ENCODE peak calls at places on chromosomes 4 and X, in seven cellular contexts. One of them, this sample, is unnamed.

GRCh38 chrX:16462912-16463311 is 187.0 kb upstream of the S100G start:
- DNase-seq in MM.1S: no peak
- DNase-seq in NCI-H526 treated with DMSO at 0.1 percent for 48 hours: no peak
- DNase-seq in psoas muscle: no peak
- DNase-seq in foreskin fibroblast: peak; percentile 88
- DNase-seq in amygdala: no peak
- DNase-seq in fibroblast of the aortic adventitia: peak; percentile 91
- DNase-seq in this sample: no peak

GRCh38 chr4:141660880-141661279 is 24.5 kb downstream of the IL15 start:
- DNase-seq in MM.1S: no peak
- DNase-seq in fibroblast of the aortic adventitia: no peak
- DNase-seq in amygdala: no peak
- DNase-seq in psoas muscle: no peak
- DNase-seq in foreskin fibroblast: no peak
- DNase-seq in NCI-H526 treated with DMSO at 0.1 percent for 48 hours: no peak
- DNase-seq in this sample: no peak

GRCh38 chr4:187010052-187010451 is 286.4 kb upstream of the FAT1 start:
- DNase-seq in fibroblast of the aortic adventitia: no peak
- DNase-seq in MM.1S: no peak
- DNase-seq in foreskin fibroblast: no peak
- DNase-seq in amygdala: no peak
- DNase-seq in NCI-H526 treated with DMSO at 0.1 percent for 48 hours: no peak
- DNase-seq in psoas muscle: no peak
- DNase-seq in this sample: no peak

GRCh38 chr4:20474119-20474518 is 222.4 kb downstream of the SLIT2 start:
- DNase-seq in MM.1S: peak; percentile 31
- DNase-seq in foreskin fibroblast: peak; percentile 53
- DNase-seq in fibroblast of the aortic adventitia: peak; percentile 50
- DNase-seq in psoas muscle: no peak
- DNase-seq in NCI-H526 treated with DMSO at 0.1 percent for 48 hours: no peak
- DNase-seq in amygdala: no peak
- DNase-seq in this sample: no peak

GRCh38 chr4:168928875-168929274 is 81.2 kb downstream of the CBR4 start:
- DNase-seq in psoas muscle: no peak
- DNase-seq in MM.1S: no peak
- DNase-seq in foreskin fibroblast: no peak
- DNase-seq in fibroblast of the aortic adventitia: no peak
- DNase-seq in amygdala: no peak
- DNase-seq in NCI-H526 treated with DMSO at 0.1 percent for 48 hours: no peak
- DNase-seq in this sample: no peak

GRCh38 chrX:810186-810585 is 179.6 kb downstream of the SHOX start:
- DNase-seq in foreskin fibroblast: no peak
- DNase-seq in fibroblast of the aortic adventitia: no peak
- DNase-seq in MM.1S: no peak
- DNase-seq in amygdala: no peak
- DNase-seq in NCI-H526 treated with DMSO at 0.1 percent for 48 hours: no peak
- DNase-seq in psoas muscle: no peak
- DNase-seq in this sample: no peak

GRCh38 chr4:82786794-82787193 is 11.8 kb downstream of the SCD5 start:
- DNase-seq in amygdala: no peak
- DNase-seq in fibroblast of the aortic adventitia: no peak
- DNase-seq in psoas muscle: no peak
- DNase-seq in NCI-H526 treated with DMSO at 0.1 percent for 48 hours: no peak
- DNase-seq in MM.1S: no peak
- DNase-seq in foreskin fibroblast: no peak
- DNase-seq in this sample: no peak

GRCh38 chr4:184437988-184438774 is 36.2 kb downstream of the IRF2 start:
- DNase-seq in fibroblast of the aortic adventitia: no peak
- DNase-seq in foreskin fibroblast: no peak
- DNase-seq in psoas muscle: no peak
- DNase-seq in MM.1S: no peak
- DNase-seq in NCI-H526 treated with DMSO at 0.1 percent for 48 hours: peak; percentile 71
- DNase-seq in amygdala: no peak
- DNase-seq in this sample: no peak

GRCh38 chr4:145481942-145482208 is 222 bp downstream of the SMAD1 start:
- DNase-seq in NCI-H526 treated with DMSO at 0.1 percent for 48 hours: no peak
- DNase-seq in foreskin fibroblast: no peak
- DNase-seq in MM.1S: no peak
- DNase-seq in amygdala: no peak
- DNase-seq in psoas muscle: no peak
- DNase-seq in fibroblast of the aortic adventitia: no peak
- DNase-seq in this sample: no peak

GRCh38 chr4:26473893-26474292 is 16.4 kb downstream of the CCKAR start:
- DNase-seq in psoas muscle: no peak
- DNase-seq in amygdala: no peak
- DNase-seq in MM.1S: no peak
- DNase-seq in foreskin fibroblast: no peak
- DNase-seq in fibroblast of the aortic adventitia: no peak
- DNase-seq in NCI-H526 treated with DMSO at 0.1 percent for 48 hours: no peak
- DNase-seq in this sample: no peak

GRCh38 chr4:53832549-53832948 is 231.9 kb downstream of the CHIC2 start:
- DNase-seq in psoas muscle: no peak
- DNase-seq in NCI-H526 treated with DMSO at 0.1 percent for 48 hours: no peak
- DNase-seq in fibroblast of the aortic adventitia: no peak
- DNase-seq in amygdala: no peak
- DNase-seq in MM.1S: no peak
- DNase-seq in foreskin fibroblast: no peak
- DNase-seq in this sample: no peak

GRCh38 chr4:73676881-73677323 is 56.7 kb upstream of the RASSF6 start:
- DNase-seq in NCI-H526 treated with DMSO at 0.1 percent for 48 hours: peak; percentile 76
- DNase-seq in amygdala: no peak
- DNase-seq in MM.1S: no peak
- DNase-seq in fibroblast of the aortic adventitia: peak; percentile 37
- DNase-seq in psoas muscle: no peak
- DNase-seq in foreskin fibroblast: peak; percentile 72
- DNase-seq in this sample: no peak

GRCh38 chr4:156829194-156829593 is 142.4 kb downstream of the PDGFC start:
- DNase-seq in MM.1S: no peak
- DNase-seq in NCI-H526 treated with DMSO at 0.1 percent for 48 hours: no peak
- DNase-seq in foreskin fibroblast: peak; percentile 49
- DNase-seq in amygdala: no peak
- DNase-seq in fibroblast of the aortic adventitia: peak; percentile 91
- DNase-seq in psoas muscle: no peak
- DNase-seq in this sample: no peak

GRCh38 chr4:54277691-54278090 is 48.6 kb downstream of the PDGFRA start:
- DNase-seq in fibroblast of the aortic adventitia: peak; percentile 83
- DNase-seq in amygdala: no peak
- DNase-seq in psoas muscle: no peak
- DNase-seq in MM.1S: no peak
- DNase-seq in NCI-H526 treated with DMSO at 0.1 percent for 48 hours: no peak
- DNase-seq in foreskin fibroblast: peak; percentile 77
- DNase-seq in this sample: peak; percentile 31

GRCh38 chr4:140296335-140296753 is 77.1 kb upstream of the SCOC start:
- DNase-seq in foreskin fibroblast: peak; percentile 96
- DNase-seq in NCI-H526 treated with DMSO at 0.1 percent for 48 hours: no peak
- DNase-seq in psoas muscle: peak; percentile 71
- DNase-seq in fibroblast of the aortic adventitia: peak; percentile 95
- DNase-seq in MM.1S: no peak
- DNase-seq in amygdala: no peak
- DNase-seq in this sample: peak; percentile 51

GRCh38 chrX:136176399-136176825 is 29.1 kb downstream of the FHL1 start:
- DNase-seq in psoas muscle: no peak
- DNase-seq in foreskin fibroblast: peak; percentile 87
- DNase-seq in MM.1S: no peak
- DNase-seq in NCI-H526 treated with DMSO at 0.1 percent for 48 hours: no peak
- DNase-seq in amygdala: no peak
- DNase-seq in fibroblast of the aortic adventitia: peak; percentile 93
- DNase-seq in this sample: no peak

GRCh38 chrX:41108684-41109205 is 23.5 kb downstream of the USP9X start:
- DNase-seq in MM.1S: no peak
- DNase-seq in NCI-H526 treated with DMSO at 0.1 percent for 48 hours: no peak
- DNase-seq in fibroblast of the aortic adventitia: no peak
- DNase-seq in foreskin fibroblast: no peak
- DNase-seq in psoas muscle: no peak
- DNase-seq in amygdala: no peak
- DNase-seq in this sample: no peak

GRCh38 chr4:4969298-4969697 is 50.0 kb downstream of the CYTL1 start:
- DNase-seq in NCI-H526 treated with DMSO at 0.1 percent for 48 hours: no peak
- DNase-seq in fibroblast of the aortic adventitia: peak; percentile 86
- DNase-seq in amygdala: no peak
- DNase-seq in foreskin fibroblast: no peak
- DNase-seq in MM.1S: no peak
- DNase-seq in psoas muscle: peak; percentile 87
- DNase-seq in this sample: peak; percentile 72

GRCh38 chrX:66004928-66005831 is 34.7 kb downstream of the VSIG4 start:
- DNase-seq in NCI-H526 treated with DMSO at 0.1 percent for 48 hours: no peak
- DNase-seq in fibroblast of the aortic adventitia: no peak
- DNase-seq in amygdala: no peak
- DNase-seq in psoas muscle: no peak
- DNase-seq in MM.1S: peak; percentile 26
- DNase-seq in foreskin fibroblast: no peak
- DNase-seq in this sample: no peak

GRCh38 chr4:102501635-102502382 is 650 bp downstream of the NFKB1 start:
- DNase-seq in psoas muscle: peak; percentile 85
- DNase-seq in fibroblast of the aortic adventitia: peak; percentile 71
- DNase-seq in foreskin fibroblast: peak; percentile 90
- DNase-seq in amygdala: peak; percentile 45
- DNase-seq in MM.1S: peak; percentile 78
- DNase-seq in NCI-H526 treated with DMSO at 0.1 percent for 48 hours: peak; percentile 54
- DNase-seq in this sample: peak; percentile 81

GRCh38 chr4:153207561-153207960 is 3.3 kb downstream of the TRIM2 start:
- DNase-seq in foreskin fibroblast: peak; percentile 64
- DNase-seq in psoas muscle: peak; percentile 69
- DNase-seq in MM.1S: no peak
- DNase-seq in fibroblast of the aortic adventitia: no peak
- DNase-seq in NCI-H526 treated with DMSO at 0.1 percent for 48 hours: peak; percentile 46
- DNase-seq in amygdala: no peak
- DNase-seq in this sample: peak; percentile 61